ENCODE peak calls at places on chromosomes 11 and 22, in four cellular contexts. O is right lobe of liver, R is lower leg skin, E is GM12865. Y is an unnamed sample.

GRCh38 chr11:112689851-112690250 is 271.4 kb upstream of the NCAM1 start:
- DNase-seq in R (no peak), E (no peak), O (no peak), Y (no peak)

GRCh38 chr11:118658372-118659313 is 20.8 kb downstream of the TREH start:
- DNase-seq in R (no peak), E (no peak), O (no peak), Y (no peak)

GRCh38 chr11:125263268-125263790 is 98.8 kb downstream of the PKNOX2 start:
- DNase-seq in O (no peak), E (peak; percentile 10), R (no peak), Y (no peak)

GRCh38 chr11:96267490-96268010 is 75.4 kb downstream of the MAML2 start:
- DNase-seq in R (no peak), O (no peak), E (peak; percentile 87), Y (peak; percentile 82)

GRCh38 chr11:5138256-5138655 is at the start of gene OR52A5:
- DNase-seq in R (no peak), E (no peak), O (no peak), Y (no peak)

GRCh38 chr11:118606844-118607228 is 579 bp upstream of the PHLDB1 start:
- DNase-seq in R (no peak), E (no peak), O (no peak), Y (no peak)

GRCh38 chr11:116513278-116513823 is 259.4 kb downstream of the BUD13 start:
- DNase-seq in E (no peak), R (peak; percentile 36), O (no peak), Y (no peak)

GRCh38 chr11:75429902-75430691 is 2.9 kb downstream of the KLHL35 start:
- DNase-seq in O (no peak), E (peak; percentile 67), R (no peak), Y (peak; percentile 91)

GRCh38 chr11:45017329-45017728 is 66.6 kb upstream of the TP53I11 start:
- DNase-seq in O (no peak), R (no peak), E (no peak), Y (no peak)

GRCh38 chr22:40714514-40714966 is 35.3 kb downstream of the MCHR1 start:
- DNase-seq in R (no peak), E (no peak), O (no peak), Y (no peak)

GRCh38 chr11:19447150-19447566 is 206.4 kb upstream of the E2F8 start:
- DNase-seq in O (peak; percentile 77), E (no peak), R (no peak), Y (no peak)

GRCh38 chr22:44023404-44024287 is 456 bp upstream of the PARVB start:
- DNase-seq in E (peak; percentile 74), O (peak; percentile 64), R (no peak), Y (peak; percentile 80)

GRCh38 chr22:22076937-22077703 is 94.5 kb upstream of the TOP3B start:
- DNase-seq in R (no peak), E (no peak), O (no peak), Y (no peak)

GRCh38 chr22:35506259-35506570 is 34.4 kb upstream of the RASD2 start:
- DNase-seq in R (no peak), O (no peak), E (no peak), Y (no peak)

GRCh38 chr11:104713366-104713765 is 184.9 kb downstream of the CASP12 start:
- DNase-seq in O (no peak), R (no peak), E (no peak), Y (no peak)

GRCh38 chr11:64009710-64010109 is 23.5 kb downstream of the OTUB1 start:
- DNase-seq in E (no peak), O (no peak), R (no peak), Y (no peak)

GRCh38 chr22:42752912-42753311 is 32.2 kb upstream of the A4GALT start:
- DNase-seq in R (no peak), E (peak; percentile 75), O (no peak), Y (peak; percentile 82)

GRCh38 chr11:1499261-1499890 is 12.8 kb upstream of the MOB2 start:
- DNase-seq in E (no peak), O (no peak), R (no peak), Y (no peak)

GRCh38 chr22:21823740-21824438 is 43.6 kb downstream of the MAPK1 start:
- DNase-seq in E (no peak), R (no peak), O (no peak), Y (no peak)

GRCh38 chr22:36331306-36331911 is 56.4 kb downstream of the MYH9 start:
- DNase-seq in O (peak; percentile 71), R (peak; percentile 96), E (peak; percentile 96), Y (peak; percentile 84)

GRCh38 chr22:44211256-44211945 is 30.7 kb downstream of the PARVG start:
- DNase-seq in R (peak; percentile 88), E (no peak), O (no peak), Y (no peak)

GRCh38 chr11:108897071-108897481 is 232.2 kb downstream of the DDX10 start:
- DNase-seq in E (no peak), R (no peak), O (no peak), Y (no peak)

GRCh38 chr22:26565889-26566288 is 24.0 kb downstream of the TPST2 start:
- DNase-seq in R (no peak), O (no peak), E (no peak), Y (no peak)

GRCh38 chr22:35397095-35397904 is 2.6 kb upstream of the MCM5 start:
- DNase-seq in E (no peak), O (peak; percentile 72), R (no peak), Y (no peak)

DNA sequence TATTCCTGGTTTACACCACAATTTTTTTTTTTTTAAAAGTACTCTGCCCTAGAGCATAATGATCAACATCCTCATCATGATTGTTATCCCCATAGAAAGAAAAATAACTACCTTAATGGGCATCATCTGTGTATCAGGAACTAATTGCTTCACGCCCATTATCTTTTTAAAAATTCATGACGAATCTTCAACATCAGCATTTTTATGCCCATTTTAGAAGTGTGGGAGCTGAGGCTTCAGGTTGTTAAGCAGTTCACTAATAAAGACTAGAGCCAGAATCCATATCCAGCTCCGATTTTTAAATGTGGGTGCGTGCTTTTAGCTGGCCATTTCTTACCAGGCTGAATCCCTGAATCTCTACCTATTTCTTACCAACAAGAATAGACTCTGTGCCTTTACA is 92.9 kb upstream of the KCNA4 start:
- DNase-seq in E (no peak), O (no peak), R (no peak), Y (no peak)
- TF ChIP-seq CTCF in E (no peak), O (no peak), R (no peak), Y (no peak)

GRCh38 chr11:79439893-79440450 is 858 bp downstream of the TENM4 start:
- DNase-seq in R (peak; percentile 87), E (no peak), O (no peak), Y (peak; percentile 38)
- TF ChIP-seq CTCF in R (no peak), E (no peak), O (no peak), Y (no peak)

DNA sequence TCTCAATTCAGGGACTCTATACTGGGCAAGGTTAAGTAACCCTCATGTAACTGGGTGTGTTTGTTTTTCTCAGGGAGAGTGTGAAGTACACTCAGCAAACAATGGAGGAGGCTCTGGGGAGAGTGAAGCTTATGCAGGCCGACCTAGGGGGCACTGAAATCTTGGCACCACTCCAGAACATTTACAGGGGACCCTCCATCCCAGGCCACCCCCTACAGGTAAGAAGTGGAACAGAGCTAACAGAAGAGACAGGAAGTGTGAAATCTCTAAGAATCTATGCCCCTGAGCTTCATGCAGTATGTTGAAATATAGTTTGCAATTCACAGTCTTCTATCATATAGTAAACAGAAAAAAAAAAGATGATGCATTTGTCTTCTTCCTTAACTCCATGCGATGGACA is 8.3 kb downstream of the VWA5A start:
- DNase-seq in E (peak; percentile 12), R (no peak), O (no peak), Y (no peak)
- TF ChIP-seq CTCF in E (peak; percentile 6), R (no peak), O (no peak), Y (no peak)

DNA sequence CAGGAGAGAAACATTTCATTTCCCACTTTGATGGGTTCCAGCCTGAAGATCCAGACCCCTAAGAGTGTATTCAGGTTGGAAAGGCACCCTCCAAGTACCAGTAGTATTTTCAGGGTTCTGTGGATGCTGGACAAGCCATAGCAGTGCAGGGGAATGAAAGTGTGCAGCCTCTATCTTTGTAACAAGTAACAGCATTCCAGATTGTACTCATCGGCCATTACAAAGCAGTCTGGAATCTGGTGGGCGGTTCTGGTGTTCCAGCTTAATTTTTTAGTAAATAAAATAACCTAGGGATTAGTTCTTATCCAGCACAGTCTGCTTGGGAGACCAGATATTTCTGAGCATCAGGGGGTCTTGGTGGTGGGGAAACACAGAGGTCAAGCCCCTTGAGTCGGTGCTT is 22.6 kb downstream of the APLNR start:
- DNase-seq in R (no peak), E (no peak), O (no peak), Y (no peak)
- TF ChIP-seq CTCF in R (no peak), E (no peak), O (no peak), Y (no peak)

GRCh38 chr22:46626911-46627805 is 7.0 kb downstream of the GRAMD4 start:
- DNase-seq in R (no peak), O (peak; percentile 46), E (no peak), Y (no peak)
- TF ChIP-seq CTCF in R (no peak), O (no peak), E (no peak), Y (no peak)

GRCh38 chr11:68271023-68271780 is 571 bp downstream of the C11orf24 start:
- DNase-seq in R (peak; percentile 92), O (peak; percentile 65), E (peak; percentile 90), Y (peak; percentile 81)
- TF ChIP-seq CTCF in R (no peak), O (peak; percentile 42), E (peak; percentile 61), Y (peak; percentile 52)

DNA sequence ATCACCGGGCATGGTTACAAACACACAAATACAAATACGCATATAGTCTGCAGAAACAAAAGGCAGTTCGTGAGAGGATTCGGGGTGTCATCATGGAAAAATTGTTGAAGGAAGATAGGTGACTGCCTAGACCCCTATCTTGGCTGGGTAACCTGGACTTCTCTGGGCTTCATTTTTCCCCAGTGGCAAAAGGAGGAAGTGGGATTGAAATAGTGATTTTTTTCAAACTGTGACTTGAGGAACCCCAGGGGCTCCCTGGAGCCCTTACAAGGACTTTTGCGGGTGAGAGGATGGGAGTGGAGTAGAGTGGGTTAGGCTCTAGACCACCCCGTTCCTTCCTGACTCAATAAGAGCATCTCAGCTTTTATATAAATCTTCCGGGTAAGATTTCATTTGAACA is 1.0 kb upstream of the ELF5 start:
- DNase-seq in O (no peak), E (no peak), R (no peak), Y (no peak)
- TF ChIP-seq CTCF in O (no peak), E (no peak), R (no peak), Y (no peak)

Y was measured in GM13977.